ENCODE peak calls at places on chromosome 14, in five cellular contexts. One of them, this sample, is unnamed.

GRCh38 chr14:71492346-71492745 is 439.9 kb upstream of the RGS6 start:
- DNase-seq in foreskin keratinocyte: no peak
- DNase-seq in GM20000: no peak
- DNase-seq in fibroblast of the aortic adventitia: no peak
- DNase-seq in non-pigmented ciliary epithelial cell: no peak
- DNase-seq in this sample: no peak

GRCh38 chr14:51889851-51890250 is 29.4 kb downstream of the GNG2 start:
- DNase-seq in foreskin keratinocyte: no peak
- DNase-seq in GM20000: no peak
- DNase-seq in fibroblast of the aortic adventitia: no peak
- DNase-seq in non-pigmented ciliary epithelial cell: no peak
- DNase-seq in this sample: no peak

GRCh38 chr14:87073880-87074570 is 919.0 kb downstream of the GALC start:
- DNase-seq in fibroblast of the aortic adventitia: no peak
- DNase-seq in GM20000: no peak
- DNase-seq in foreskin keratinocyte: no peak
- DNase-seq in non-pigmented ciliary epithelial cell: no peak
- DNase-seq in this sample: no peak

GRCh38 chr14:68666206-68666730 is 126.6 kb downstream of the ZFP36L1 start:
- DNase-seq in GM20000: no peak
- DNase-seq in non-pigmented ciliary epithelial cell: no peak
- DNase-seq in fibroblast of the aortic adventitia: peak
- DNase-seq in foreskin keratinocyte: no peak
- DNase-seq in this sample: no peak

GRCh38 chr14:91372680-91373495 is 44.7 kb downstream of the CCDC88C start:
- DNase-seq in non-pigmented ciliary epithelial cell: no peak
- DNase-seq in GM20000: no peak
- DNase-seq in fibroblast of the aortic adventitia: no peak
- DNase-seq in foreskin keratinocyte: no peak
- DNase-seq in this sample: no peak

GRCh38 chr14:77190977-77191376 is 9.4 kb downstream of the TMEM63C start:
- DNase-seq in fibroblast of the aortic adventitia: no peak
- DNase-seq in GM20000: no peak
- DNase-seq in non-pigmented ciliary epithelial cell: no peak
- DNase-seq in foreskin keratinocyte: no peak
- DNase-seq in this sample: no peak

GRCh38 chr14:104724981-104725771 is 1.1 kb downstream of the ADSS1 start:
- DNase-seq in GM20000: no peak
- DNase-seq in non-pigmented ciliary epithelial cell: no peak
- DNase-seq in foreskin keratinocyte: no peak
- DNase-seq in fibroblast of the aortic adventitia: peak
- DNase-seq in this sample: peak

GRCh38 chr14:22886500-22887259 is 3.7 kb downstream of the REM2 start:
- DNase-seq in GM20000: peak
- DNase-seq in fibroblast of the aortic adventitia: peak
- DNase-seq in non-pigmented ciliary epithelial cell: no peak
- DNase-seq in foreskin keratinocyte: no peak
- DNase-seq in this sample: no peak

GRCh38 chr14:102903889-102904512 is 18.5 kb upstream of the AMN start:
- DNase-seq in fibroblast of the aortic adventitia: no peak
- DNase-seq in non-pigmented ciliary epithelial cell: no peak
- DNase-seq in foreskin keratinocyte: no peak
- DNase-seq in GM20000: no peak
- DNase-seq in this sample: no peak

GRCh38 chr14:61559641-61560201 is 135.6 kb upstream of the HIF1A start:
- DNase-seq in fibroblast of the aortic adventitia: no peak
- DNase-seq in GM20000: no peak
- DNase-seq in foreskin keratinocyte: no peak
- DNase-seq in non-pigmented ciliary epithelial cell: no peak
- DNase-seq in this sample: no peak

GRCh38 chr14:100030441-100031153 is 34.6 kb upstream of the EVL start:
- DNase-seq in GM20000: no peak
- DNase-seq in foreskin keratinocyte: peak
- DNase-seq in fibroblast of the aortic adventitia: peak
- DNase-seq in non-pigmented ciliary epithelial cell: peak
- DNase-seq in this sample: no peak

GRCh38 chr14:75205586-75205985 is 29.2 kb upstream of the TMED10 start:
- DNase-seq in GM20000: no peak
- DNase-seq in foreskin keratinocyte: peak
- DNase-seq in non-pigmented ciliary epithelial cell: no peak
- DNase-seq in fibroblast of the aortic adventitia: peak
- DNase-seq in this sample: no peak

GRCh38 chr14:105070760-105071137 is 5.5 kb upstream of the GPR132 start:
- DNase-seq in non-pigmented ciliary epithelial cell: no peak
- DNase-seq in GM20000: peak
- DNase-seq in foreskin keratinocyte: no peak
- DNase-seq in fibroblast of the aortic adventitia: no peak
- DNase-seq in this sample: no peak

GRCh38 chr14:77105118-77105517 is 7.1 kb downstream of the CIPC start:
- DNase-seq in foreskin keratinocyte: no peak
- DNase-seq in fibroblast of the aortic adventitia: no peak
- DNase-seq in non-pigmented ciliary epithelial cell: no peak
- DNase-seq in GM20000: no peak
- DNase-seq in this sample: peak

GRCh38 chr14:99513183-99513694 is 32.0 kb downstream of the CCNK start:
- DNase-seq in non-pigmented ciliary epithelial cell: no peak
- DNase-seq in fibroblast of the aortic adventitia: no peak
- DNase-seq in foreskin keratinocyte: no peak
- DNase-seq in GM20000: no peak
- DNase-seq in this sample: no peak

GRCh38 chr14:22998324-22999012 is 11.5 kb downstream of the C14orf93 start:
- DNase-seq in foreskin keratinocyte: no peak
- DNase-seq in fibroblast of the aortic adventitia: no peak
- DNase-seq in GM20000: no peak
- DNase-seq in non-pigmented ciliary epithelial cell: no peak
- DNase-seq in this sample: no peak

GRCh38 chr14:50820786-50821185 is 10.2 kb downstream of the NIN start:
- DNase-seq in GM20000: no peak
- DNase-seq in foreskin keratinocyte: no peak
- DNase-seq in fibroblast of the aortic adventitia: no peak
- DNase-seq in non-pigmented ciliary epithelial cell: no peak
- DNase-seq in this sample: no peak

GRCh38 chr14:52355526-52355925 is 41.4 kb downstream of the PTGER2 start:
- DNase-seq in non-pigmented ciliary epithelial cell: no peak
- DNase-seq in fibroblast of the aortic adventitia: no peak
- DNase-seq in foreskin keratinocyte: no peak
- DNase-seq in GM20000: no peak
- DNase-seq in this sample: no peak

GRCh38 chr14:77094672-77095284 is 3.3 kb upstream of the CIPC start:
- DNase-seq in fibroblast of the aortic adventitia: peak
- DNase-seq in GM20000: peak
- DNase-seq in foreskin keratinocyte: no peak
- DNase-seq in non-pigmented ciliary epithelial cell: peak
- DNase-seq in this sample: peak

GRCh38 chr14:101315802-101316296 is 245.4 kb upstream of the DIO3 start:
- DNase-seq in foreskin keratinocyte: peak
- DNase-seq in fibroblast of the aortic adventitia: no peak
- DNase-seq in GM20000: no peak
- DNase-seq in non-pigmented ciliary epithelial cell: no peak
- DNase-seq in this sample: no peak

GRCh38 chr14:104284107-104284592 is 145.8 kb downstream of the KIF26A start:
- DNase-seq in GM20000: no peak
- DNase-seq in foreskin keratinocyte: no peak
- DNase-seq in fibroblast of the aortic adventitia: no peak
- DNase-seq in non-pigmented ciliary epithelial cell: no peak
- DNase-seq in this sample: no peak

GRCh38 chr14:101007765-101008164 is 104.2 kb upstream of the RTL1 start:
- DNase-seq in fibroblast of the aortic adventitia: no peak
- DNase-seq in GM20000: no peak
- DNase-seq in foreskin keratinocyte: no peak
- DNase-seq in non-pigmented ciliary epithelial cell: no peak
- DNase-seq in this sample: no peak

GRCh38 chr14:67650694-67651093 is 23.7 kb downstream of the VTI1B start:
- DNase-seq in GM20000: no peak
- DNase-seq in foreskin keratinocyte: peak
- DNase-seq in non-pigmented ciliary epithelial cell: no peak
- DNase-seq in fibroblast of the aortic adventitia: peak
- DNase-seq in this sample: no peak

GRCh38 chr14:103129301-103130016 is 6.2 kb downstream of the TNFAIP2 start:
- DNase-seq in non-pigmented ciliary epithelial cell: no peak
- DNase-seq in fibroblast of the aortic adventitia: no peak
- DNase-seq in GM20000: no peak
- DNase-seq in foreskin keratinocyte: no peak
- DNase-seq in this sample: no peak

GRCh38 chr14:21096438-21096837 is 2.0 kb downstream of the ZNF219 start:
- DNase-seq in fibroblast of the aortic adventitia: no peak
- DNase-seq in foreskin keratinocyte: no peak
- DNase-seq in GM20000: peak
- DNase-seq in non-pigmented ciliary epithelial cell: no peak
- DNase-seq in this sample: no peak

GRCh38 chr14:54722791-54723432 is 156.0 kb downstream of the SAMD4A start:
- DNase-seq in foreskin keratinocyte: no peak
- DNase-seq in GM20000: peak
- DNase-seq in non-pigmented ciliary epithelial cell: no peak
- DNase-seq in fibroblast of the aortic adventitia: peak
- DNase-seq in this sample: no peak

GRCh38 chr14:55366271-55366670 is 45.4 kb downstream of the ATG14 start:
- DNase-seq in GM20000: no peak
- DNase-seq in non-pigmented ciliary epithelial cell: no peak
- DNase-seq in foreskin keratinocyte: no peak
- DNase-seq in fibroblast of the aortic adventitia: peak
- DNase-seq in this sample: no peak

GRCh38 chr14:99164712-99165111 is 107.3 kb downstream of the BCL11B start:
- DNase-seq in GM20000: no peak
- DNase-seq in non-pigmented ciliary epithelial cell: no peak
- DNase-seq in foreskin keratinocyte: no peak
- DNase-seq in fibroblast of the aortic adventitia: no peak
- DNase-seq in this sample: no peak

GRCh38 chr14:88765130-88765529 is 27.6 kb downstream of the EML5 start:
- DNase-seq in foreskin keratinocyte: peak
- DNase-seq in GM20000: no peak
- DNase-seq in non-pigmented ciliary epithelial cell: peak
- DNase-seq in fibroblast of the aortic adventitia: peak
- DNase-seq in this sample: no peak

GRCh38 chr14:71418591-71419245 is 511.5 kb downstream of the PCNX1 start:
- DNase-seq in non-pigmented ciliary epithelial cell: no peak
- DNase-seq in GM20000: no peak
- DNase-seq in foreskin keratinocyte: no peak
- DNase-seq in fibroblast of the aortic adventitia: no peak
- DNase-seq in this sample: no peak

GRCh38 chr14:73460691-73461127 is 2.4 kb upstream of the NUMB start:
- DNase-seq in GM20000: no peak
- DNase-seq in fibroblast of the aortic adventitia: peak
- DNase-seq in foreskin keratinocyte: peak
- DNase-seq in non-pigmented ciliary epithelial cell: peak
- DNase-seq in this sample: no peak

GRCh38 chr14:91901449-91902250 is 34.3 kb upstream of the TC2N start:
- DNase-seq in non-pigmented ciliary epithelial cell: no peak
- DNase-seq in foreskin keratinocyte: no peak
- DNase-seq in fibroblast of the aortic adventitia: peak
- DNase-seq in GM20000: no peak
- DNase-seq in this sample: no peak

GRCh38 chr14:88621090-88621489 is 58.3 kb downstream of the ZC3H14 start:
- DNase-seq in fibroblast of the aortic adventitia: no peak
- DNase-seq in non-pigmented ciliary epithelial cell: no peak
- DNase-seq in GM20000: no peak
- DNase-seq in foreskin keratinocyte: no peak
- DNase-seq in this sample: no peak

GRCh38 chr14:34826661-34827060 is 48.5 kb downstream of the BAZ1A start:
- DNase-seq in foreskin keratinocyte: peak
- DNase-seq in non-pigmented ciliary epithelial cell: no peak
- DNase-seq in GM20000: no peak
- DNase-seq in fibroblast of the aortic adventitia: peak
- DNase-seq in this sample: no peak

GRCh38 chr14:55929136-55929535 is 189.1 kb upstream of the PELI2 start:
- DNase-seq in non-pigmented ciliary epithelial cell: no peak
- DNase-seq in fibroblast of the aortic adventitia: no peak
- DNase-seq in foreskin keratinocyte: no peak
- DNase-seq in GM20000: no peak
- DNase-seq in this sample: no peak

GRCh38 chr14:80491131-80491530 is 279.8 kb upstream of the DIO2 start:
- DNase-seq in fibroblast of the aortic adventitia: peak
- DNase-seq in foreskin keratinocyte: no peak
- DNase-seq in non-pigmented ciliary epithelial cell: no peak
- DNase-seq in GM20000: no peak
- DNase-seq in this sample: peak

GRCh38 chr14:55245657-55246268 is 25.5 kb upstream of the FBXO34 start:
- DNase-seq in non-pigmented ciliary epithelial cell: no peak
- DNase-seq in fibroblast of the aortic adventitia: peak
- DNase-seq in foreskin keratinocyte: no peak
- DNase-seq in GM20000: peak
- DNase-seq in this sample: no peak

This sample was measured in globus pallidus.